ENCODE peak calls at places on chromosomes 6 and 20, in ten cellular contexts. One of them, this sample, is unnamed. For H3K4me1, the result is how much of the 10 kb centered on the place peaks cover.

GRCh38 chr6:148629197-148629909 is 117.5 kb upstream of the UST start:
- DNase-seq in gastrocnemius medialis: no peak
- DNase-seq in A549: no peak
- DNase-seq in uterus: peak
- DNase-seq in ovary: peak
- DNase-seq in testis: peak
- DNase-seq in body of pancreas: no peak
- DNase-seq in breast epithelium: no peak
- DNase-seq in HCT116: no peak
- DNase-seq in K562: no peak
- DNase-seq in this sample: no peak

GRCh38 chr20:21508230-21509078 is 5.4 kb downstream of the NKX2-2 start:
- DNase-seq in gastrocnemius medialis: no peak
- DNase-seq in A549: no peak
- DNase-seq in uterus: no peak
- DNase-seq in ovary: no peak
- DNase-seq in testis: no peak
- DNase-seq in body of pancreas: no peak
- DNase-seq in breast epithelium: no peak
- DNase-seq in HCT116: no peak
- DNase-seq in K562: no peak
- DNase-seq in this sample: no peak

GRCh38 chr20:57598491-57598890 is 21.7 kb downstream of the ZBP1 start:
- DNase-seq in gastrocnemius medialis: no peak
- DNase-seq in A549: no peak
- DNase-seq in uterus: no peak
- DNase-seq in ovary: no peak
- DNase-seq in testis: no peak
- DNase-seq in body of pancreas: no peak
- DNase-seq in breast epithelium: no peak
- DNase-seq in HCT116: no peak
- DNase-seq in K562: no peak
- DNase-seq in this sample: no peak

GRCh38 chr6:142359271-142359960 is 57.6 kb downstream of the ADGRG6 start:
- DNase-seq in gastrocnemius medialis: no peak
- DNase-seq in A549: no peak
- DNase-seq in uterus: no peak
- DNase-seq in ovary: no peak
- DNase-seq in testis: no peak
- DNase-seq in body of pancreas: no peak
- DNase-seq in breast epithelium: no peak
- DNase-seq in HCT116: no peak
- DNase-seq in K562: no peak
- DNase-seq in this sample: no peak

GRCh38 chr6:93105017-93105416 is 314.3 kb downstream of the EPHA7 start:
- DNase-seq in gastrocnemius medialis: no peak
- DNase-seq in A549: no peak
- DNase-seq in uterus: no peak
- DNase-seq in ovary: no peak
- DNase-seq in testis: no peak
- DNase-seq in body of pancreas: no peak
- DNase-seq in breast epithelium: no peak
- DNase-seq in HCT116: no peak
- DNase-seq in K562: no peak
- DNase-seq in this sample: no peak

GRCh38 chr20:2283706-2284423 is 11.9 kb upstream of the TGM3 start:
- DNase-seq in gastrocnemius medialis: no peak
- DNase-seq in A549: no peak
- DNase-seq in uterus: no peak
- DNase-seq in ovary: no peak
- DNase-seq in testis: no peak
- DNase-seq in body of pancreas: peak
- DNase-seq in breast epithelium: no peak
- DNase-seq in HCT116: no peak
- DNase-seq in K562: no peak
- DNase-seq in this sample: no peak

GRCh38 chr6:42239333-42239732 is 21.7 kb upstream of the MRPS10 start:
- DNase-seq in gastrocnemius medialis: no peak
- DNase-seq in A549: no peak
- DNase-seq in uterus: no peak
- DNase-seq in ovary: no peak
- DNase-seq in testis: no peak
- DNase-seq in body of pancreas: no peak
- DNase-seq in breast epithelium: no peak
- DNase-seq in HCT116: no peak
- DNase-seq in K562: no peak
- DNase-seq in this sample: no peak

GRCh38 chr6:39979461-39980328 is 45.4 kb upstream of the MOCS1 start:
- DNase-seq in gastrocnemius medialis: no peak
- DNase-seq in A549: no peak
- DNase-seq in uterus: peak
- DNase-seq in ovary: no peak
- DNase-seq in testis: no peak
- DNase-seq in body of pancreas: no peak
- DNase-seq in breast epithelium: no peak
- DNase-seq in HCT116: no peak
- DNase-seq in K562: no peak
- DNase-seq in this sample: no peak

GRCh38 chr6:45480697-45481415 is 103.1 kb upstream of the SUPT3H start:
- DNase-seq in gastrocnemius medialis: no peak
- DNase-seq in A549: no peak
- DNase-seq in uterus: no peak
- DNase-seq in ovary: no peak
- DNase-seq in testis: no peak
- DNase-seq in body of pancreas: no peak
- DNase-seq in breast epithelium: no peak
- DNase-seq in HCT116: no peak
- DNase-seq in K562: no peak
- DNase-seq in this sample: no peak

GRCh38 chr6:39765508-39766065 is 26.6 kb upstream of the DAAM2 start:
- DNase-seq in gastrocnemius medialis: no peak
- DNase-seq in A549: no peak
- DNase-seq in uterus: no peak
- DNase-seq in ovary: no peak
- DNase-seq in testis: no peak
- DNase-seq in body of pancreas: no peak
- DNase-seq in breast epithelium: no peak
- DNase-seq in HCT116: no peak
- DNase-seq in K562: no peak
- DNase-seq in this sample: no peak

GRCh38 chr6:41901882-41902519 is 6.8 kb upstream of the USP49 start:
- DNase-seq in gastrocnemius medialis: no peak
- DNase-seq in A549: no peak
- DNase-seq in uterus: no peak
- DNase-seq in ovary: no peak
- DNase-seq in testis: no peak
- DNase-seq in body of pancreas: peak
- DNase-seq in breast epithelium: no peak
- DNase-seq in HCT116: no peak
- DNase-seq in K562: peak
- DNase-seq in this sample: peak

GRCh38 chr6:106165885-106166485 is 79.8 kb downstream of the PRDM1 start:
- DNase-seq in gastrocnemius medialis: no peak
- DNase-seq in A549: no peak
- DNase-seq in uterus: no peak
- DNase-seq in ovary: no peak
- DNase-seq in testis: no peak
- DNase-seq in body of pancreas: no peak
- DNase-seq in breast epithelium: no peak
- DNase-seq in HCT116: no peak
- DNase-seq in K562: no peak
- DNase-seq in this sample: no peak

GRCh38 chr20:34904202-34904621 is 27.8 kb downstream of the ACSS2 start:
- DNase-seq in gastrocnemius medialis: no peak
- DNase-seq in A549: no peak
- DNase-seq in uterus: no peak
- DNase-seq in ovary: no peak
- DNase-seq in testis: no peak
- DNase-seq in body of pancreas: no peak
- DNase-seq in breast epithelium: no peak
- DNase-seq in HCT116: no peak
- DNase-seq in K562: no peak
- DNase-seq in this sample: peak

GRCh38 chr20:25283221-25283951 is 35.5 kb downstream of the PYGB start:
- DNase-seq in gastrocnemius medialis: peak
- DNase-seq in A549: no peak
- DNase-seq in uterus: peak
- DNase-seq in ovary: peak
- DNase-seq in testis: no peak
- DNase-seq in body of pancreas: no peak
- DNase-seq in breast epithelium: peak
- DNase-seq in HCT116: no peak
- DNase-seq in K562: no peak
- DNase-seq in this sample: peak

GRCh38 chr20:43520074-43520473 is 12.6 kb downstream of the L3MBTL1 start:
- DNase-seq in gastrocnemius medialis: no peak
- DNase-seq in A549: no peak
- DNase-seq in uterus: no peak
- DNase-seq in ovary: no peak
- DNase-seq in testis: no peak
- DNase-seq in body of pancreas: no peak
- DNase-seq in breast epithelium: no peak
- DNase-seq in HCT116: no peak
- DNase-seq in K562: no peak
- DNase-seq in this sample: no peak

GRCh38 chr20:18404172-18404571 is 62.7 kb downstream of the DZANK1 start:
- DNase-seq in gastrocnemius medialis: no peak
- DNase-seq in A549: no peak
- DNase-seq in uterus: no peak
- DNase-seq in ovary: no peak
- DNase-seq in testis: no peak
- DNase-seq in body of pancreas: no peak
- DNase-seq in breast epithelium: no peak
- DNase-seq in HCT116: no peak
- DNase-seq in K562: no peak
- DNase-seq in this sample: no peak
- H3K4me1 ChIP-seq in gastrocnemius medialis: under half
- H3K4me1 ChIP-seq in A549: under half
- H3K4me1 ChIP-seq in uterus: under half
- H3K4me1 ChIP-seq in ovary: under half
- H3K4me1 ChIP-seq in testis: under half
- H3K4me1 ChIP-seq in body of pancreas: under half
- H3K4me1 ChIP-seq in breast epithelium: under half
- H3K4me1 ChIP-seq in HCT116: under half
- H3K4me1 ChIP-seq in K562: under half
- H3K4me1 ChIP-seq in this sample: under half

DNA sequence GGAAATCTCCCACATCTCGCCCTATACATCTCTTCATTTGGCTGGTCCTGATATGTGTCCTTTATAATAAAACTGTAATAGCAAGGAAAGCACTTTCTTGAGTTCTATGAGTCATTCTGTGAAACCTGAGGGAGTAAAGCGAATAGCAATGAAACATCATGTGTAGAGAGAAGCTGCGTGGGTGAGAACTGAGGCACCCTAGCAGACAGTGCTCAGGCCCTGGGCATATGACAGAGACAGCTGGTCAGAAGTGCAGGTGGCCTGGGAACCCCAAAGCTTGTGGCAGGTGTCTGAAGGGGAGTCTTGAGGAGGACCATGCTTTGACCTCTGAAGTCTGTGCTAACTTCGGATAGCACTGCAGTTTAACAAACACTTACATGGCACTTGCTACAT is 1.3 kb upstream of the BLOC1S5 start:
- DNase-seq in gastrocnemius medialis: no peak
- DNase-seq in A549: no peak
- DNase-seq in uterus: no peak
- DNase-seq in ovary: no peak
- DNase-seq in testis: no peak
- DNase-seq in body of pancreas: no peak
- DNase-seq in breast epithelium: no peak
- DNase-seq in HCT116: no peak
- DNase-seq in K562: no peak
- DNase-seq in this sample: no peak
- TF ChIP-seq POLR2A in gastrocnemius medialis: no peak
- TF ChIP-seq POLR2A in A549: no peak
- TF ChIP-seq POLR2A in uterus: no peak
- TF ChIP-seq POLR2A in ovary: no peak
- TF ChIP-seq POLR2A in testis: no peak
- TF ChIP-seq POLR2A in body of pancreas: no peak
- TF ChIP-seq POLR2A in breast epithelium: no peak
- TF ChIP-seq POLR2A in HCT116: no peak
- TF ChIP-seq POLR2A in K562: no peak
- TF ChIP-seq POLR2A in this sample: no peak

GRCh38 chr20:62723768-62724420 is 15.3 kb downstream of the NTSR1 start:
- DNase-seq in gastrocnemius medialis: no peak
- DNase-seq in A549: no peak
- DNase-seq in uterus: no peak
- DNase-seq in ovary: no peak
- DNase-seq in testis: no peak
- DNase-seq in body of pancreas: peak
- DNase-seq in breast epithelium: no peak
- DNase-seq in HCT116: no peak
- DNase-seq in K562: no peak
- DNase-seq in this sample: no peak
- H3K4me1 ChIP-seq in gastrocnemius medialis: under half
- H3K4me1 ChIP-seq in A549: under half
- H3K4me1 ChIP-seq in uterus: under half
- H3K4me1 ChIP-seq in ovary: under half
- H3K4me1 ChIP-seq in testis: under half
- H3K4me1 ChIP-seq in body of pancreas: under half
- H3K4me1 ChIP-seq in breast epithelium: under half
- H3K4me1 ChIP-seq in HCT116: under half
- H3K4me1 ChIP-seq in K562: under half
- H3K4me1 ChIP-seq in this sample: under half

GRCh38 chr20:50115041-50115512 is 2.1 kb upstream of the UBE2V1 start:
- DNase-seq in gastrocnemius medialis: no peak
- DNase-seq in A549: no peak
- DNase-seq in uterus: no peak
- DNase-seq in ovary: no peak
- DNase-seq in testis: no peak
- DNase-seq in body of pancreas: no peak
- DNase-seq in breast epithelium: no peak
- DNase-seq in HCT116: no peak
- DNase-seq in K562: no peak
- DNase-seq in this sample: no peak

GRCh38 chr20:50111120-50111828 is 1.7 kb downstream of the UBE2V1 start:
- DNase-seq in gastrocnemius medialis: no peak
- DNase-seq in A549: no peak
- DNase-seq in uterus: no peak
- DNase-seq in ovary: no peak
- DNase-seq in testis: no peak
- DNase-seq in body of pancreas: no peak
- DNase-seq in breast epithelium: no peak
- DNase-seq in HCT116: no peak
- DNase-seq in K562: peak
- DNase-seq in this sample: no peak

GRCh38 chr20:50111829-50112495 is 988 bp downstream of the UBE2V1 start:
- DNase-seq in gastrocnemius medialis: no peak
- DNase-seq in A549: no peak
- DNase-seq in uterus: no peak
- DNase-seq in ovary: no peak
- DNase-seq in testis: no peak
- DNase-seq in body of pancreas: no peak
- DNase-seq in breast epithelium: no peak
- DNase-seq in HCT116: no peak
- DNase-seq in K562: no peak
- DNase-seq in this sample: no peak

GRCh38 chr20:50113420-50114224 is 672 bp upstream of the UBE2V1 start:
- DNase-seq in gastrocnemius medialis: no peak
- DNase-seq in A549: no peak
- DNase-seq in uterus: no peak
- DNase-seq in ovary: no peak
- DNase-seq in testis: no peak
- DNase-seq in body of pancreas: no peak
- DNase-seq in breast epithelium: no peak
- DNase-seq in HCT116: no peak
- DNase-seq in K562: no peak
- DNase-seq in this sample: no peak

GRCh38 chr20:50112512-50113419 is at the start of gene UBE2V1:
- DNase-seq in gastrocnemius medialis: peak
- DNase-seq in A549: peak
- DNase-seq in uterus: peak
- DNase-seq in ovary: peak
- DNase-seq in testis: peak
- DNase-seq in body of pancreas: peak
- DNase-seq in breast epithelium: peak
- DNase-seq in HCT116: peak
- DNase-seq in K562: peak
- DNase-seq in this sample: peak
- TF ChIP-seq POLR2A in gastrocnemius medialis: peak
- TF ChIP-seq POLR2A in A549: peak
- TF ChIP-seq POLR2A in uterus: peak
- TF ChIP-seq POLR2A in ovary: peak
- TF ChIP-seq POLR2A in testis: peak
- TF ChIP-seq POLR2A in body of pancreas: peak
- TF ChIP-seq POLR2A in breast epithelium: peak
- TF ChIP-seq POLR2A in HCT116: peak
- TF ChIP-seq POLR2A in K562: peak
- TF ChIP-seq POLR2A in this sample: peak